ENCODE peak calls at places on chromosome X, in four cellular contexts. C, Y, R and N are unnamed samples. For H3K4me1 and H3K9me3, the result is how much of the 10 kb centered on the place peaks cover.

GRCh38 chrX:68999931-69000330 is 165.3 kb downstream of the PJA1 start:
- DNase-seq in R (no peak), C (no peak), Y (peak), N (no peak)

GRCh38 chrX:48616575-48616974 is 19.3 kb downstream of the WDR13 start:
- DNase-seq in R (no peak), Y (no peak), C (no peak), N (no peak)

GRCh38 chrX:102768984-102769761 is 48.6 kb downstream of the GPRASP3 start:
- DNase-seq in R (peak), C (peak), Y (peak), N (peak)

GRCh38 chrX:8404443-8404842 is 60.2 kb upstream of the VCX3B start:
- DNase-seq in Y (peak), R (no peak), C (no peak), N (no peak)

GRCh38 chrX:77564824-77565223 is 117.6 kb downstream of the FGF16 start:
- DNase-seq in Y (peak), C (no peak), R (no peak), N (no peak)

GRCh38 chrX:133649659-133650058 is 234.4 kb upstream of the GPC4 start:
- DNase-seq in Y (no peak), R (no peak), C (no peak), N (no peak)

GRCh38 chrX:153722704-153723350 is 1.4 kb downstream of the BCAP31 start:
- DNase-seq in R (no peak), Y (no peak), C (no peak), N (no peak)

GRCh38 chrX:25015486-25016360 is at the start of gene ARX:
- DNase-seq in R (peak), C (peak), Y (peak), N (peak)

DNA sequence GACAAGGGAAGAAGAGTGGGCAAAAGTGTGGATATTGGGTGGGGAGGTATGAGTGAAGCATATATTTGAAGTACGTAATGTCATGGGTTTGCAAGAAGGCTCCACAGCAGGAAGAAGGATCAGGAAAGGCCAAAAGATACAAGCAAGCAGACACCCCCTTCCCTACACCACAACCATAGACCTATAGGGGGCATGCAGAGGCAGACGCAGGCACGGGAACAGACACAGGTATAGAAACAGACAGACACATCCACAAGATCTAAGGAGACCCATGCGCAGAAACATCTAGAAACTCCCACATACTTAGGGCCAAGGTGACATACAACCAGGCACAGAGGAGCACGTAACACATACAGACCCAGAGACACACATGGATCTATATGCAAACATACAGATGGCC is 14.3 kb downstream of the FGD1 start:
- DNase-seq in C (no peak), R (no peak), Y (no peak), N (no peak)
- H3K4me1 ChIP-seq in C (under half), R (under half), Y (under half), N (under half)

DNA sequence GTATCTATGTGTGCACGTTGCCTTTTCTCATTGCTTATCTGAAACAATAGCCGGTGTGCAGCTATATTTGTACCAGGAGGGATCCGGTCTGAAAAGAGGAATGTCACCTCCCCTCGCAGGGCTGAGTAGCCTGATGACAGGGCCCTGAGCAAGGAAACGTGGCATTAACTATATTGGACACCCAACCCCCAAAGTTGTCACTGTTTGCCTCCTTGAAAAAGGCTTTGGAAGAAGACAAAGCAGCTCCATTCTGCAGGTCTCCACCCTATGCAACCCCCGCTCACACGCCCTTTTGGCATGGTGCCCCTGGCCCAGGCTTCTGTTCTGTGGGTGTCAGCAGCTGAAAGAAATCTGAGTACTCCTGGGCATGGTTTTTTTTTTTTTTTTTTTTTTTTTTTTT is 8.2 kb downstream of the PRRG3 start:
- DNase-seq in C (peak), Y (peak), R (no peak), N (no peak)
- H3K9me3 ChIP-seq in C (under half), Y (under half), R (under half), N (under half)

GRCh38 chrX:119512145-119512800 is 44.0 kb downstream of the SLC25A5 start:
- DNase-seq in Y (peak), C (peak), R (peak), N (peak)
- TF ChIP-seq CTCF in Y (peak), C (peak), R (peak), N (peak)

GRCh38 chrX:130095249-130095648 is 15.0 kb downstream of the ELF4 start:
- DNase-seq in R (no peak), Y (no peak), C (no peak), N (no peak)
- H3K4me1 ChIP-seq in R (under half), Y (under half), C (under half), N (under half)

GRCh38 chrX:74018253-74018652 is 285.7 kb upstream of the ZCCHC13 start:
- DNase-seq in R (no peak), Y (no peak), C (no peak), N (no peak)
- H3K9me3 ChIP-seq in R (under half), Y (under half), C (under half), N (under half)

DNA sequence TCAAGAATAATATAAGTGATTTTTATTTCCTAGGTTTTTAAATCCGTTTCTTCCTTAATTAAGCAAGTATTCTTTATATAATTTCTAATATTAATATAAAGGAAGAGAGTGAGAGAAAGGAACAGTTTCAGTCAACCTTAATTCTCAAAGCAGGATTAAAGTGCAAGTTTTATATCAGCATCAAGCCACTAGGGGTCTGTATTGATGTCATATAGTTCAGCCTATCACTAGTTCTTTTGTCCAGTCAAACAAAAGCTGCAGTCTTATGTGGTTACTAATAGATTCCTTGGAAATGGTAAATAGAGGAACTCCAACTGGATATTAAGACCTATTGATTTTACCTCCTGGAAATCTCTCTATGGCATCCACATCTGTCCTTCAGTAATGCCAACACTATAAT is 82.0 kb downstream of the NAP1L3 start:
- DNase-seq in Y (no peak), R (no peak), C (no peak), N (no peak)
- TF ChIP-seq CTCF in Y (no peak), R (no peak), C (no peak), N (no peak)